ENCODE peak calls at places on chromosomes 5 and 9, in nine cellular contexts. I, B, O, S, Y, F, V, X and M are unnamed samples.

GRCh38 chr9:69295872-69296562 is 29.0 kb upstream of the ENTREP1 start:
- DNase-seq in I (no peak), B (peak), O (no peak), S (no peak), Y (peak), F (peak), V (no peak), X (no peak), M (no peak)

GRCh38 chr5:6595405-6595804 is 37.4 kb downstream of the NSUN2 start:
- DNase-seq in I (no peak), B (no peak), O (no peak), S (no peak), Y (no peak), F (no peak), V (no peak), X (no peak), M (no peak)

GRCh38 chr5:59496524-59497134 is 396.9 kb downstream of the PDE4D start:
- DNase-seq in I (no peak), B (no peak), O (no peak), S (peak), Y (no peak), F (no peak), V (no peak), X (no peak), M (no peak)

GRCh38 chr5:176441921-176442323 is 6.3 kb upstream of the FAF2 start:
- DNase-seq in I (no peak), B (no peak), O (no peak), S (no peak), Y (no peak), F (no peak), V (peak), X (no peak), M (no peak)

GRCh38 chr5:59039003-59039295 is 456.1 kb downstream of the RAB3C start:
- DNase-seq in I (peak), B (no peak), O (no peak), S (no peak), Y (no peak), F (no peak), V (no peak), X (no peak), M (no peak)

GRCh38 chr9:120680161-120680560 is 34.1 kb downstream of the MEGF9 start:
- DNase-seq in I (no peak), B (no peak), O (no peak), S (no peak), Y (no peak), F (no peak), V (no peak), X (no peak), M (no peak)

GRCh38 chr9:135001526-135001925 is 83.8 kb upstream of the FCN1 start:
- DNase-seq in I (no peak), B (no peak), O (no peak), S (no peak), Y (no peak), F (no peak), V (no peak), X (no peak), M (no peak)

GRCh38 chr9:91302831-91303230 is 58.9 kb downstream of the AUH start:
- DNase-seq in I (no peak), B (no peak), O (peak), S (peak), Y (no peak), F (no peak), V (peak), X (no peak), M (peak)

GRCh38 chr5:76716456-76717157 is 681 bp downstream of the F2R start:
- DNase-seq in I (peak), B (peak), O (peak), S (peak), Y (peak), F (no peak), V (no peak), X (no peak), M (no peak)

GRCh38 chr9:111959468-111959941 is 62.9 kb downstream of the UGCG start:
- DNase-seq in I (no peak), B (peak), O (peak), S (peak), Y (peak), F (peak), V (peak), X (no peak), M (peak)

GRCh38 chr5:116320486-116320885 is 235.7 kb downstream of the COMMD10 start:
- DNase-seq in I (no peak), B (no peak), O (no peak), S (no peak), Y (no peak), F (no peak), V (no peak), X (no peak), M (no peak)

GRCh38 chr5:140189977-140190867 is 15.2 kb downstream of the CYSTM1 start:
- DNase-seq in I (no peak), B (no peak), O (no peak), S (no peak), Y (peak), F (no peak), V (no peak), X (no peak), M (no peak)

GRCh38 chr9:16398676-16399075 is 471.8 kb downstream of the BNC2 start:
- DNase-seq in I (no peak), B (no peak), O (no peak), S (no peak), Y (no peak), F (no peak), V (no peak), X (no peak), M (no peak)

GRCh38 chr9:97386265-97386633 is 25.6 kb upstream of the TDRD7 start:
- DNase-seq in I (no peak), B (peak), O (no peak), S (no peak), Y (no peak), F (no peak), V (no peak), X (no peak), M (no peak)

GRCh38 chr5:141850183-141850768 is 27.9 kb downstream of the PCDH1 start:
- DNase-seq in I (peak), B (peak), O (peak), S (peak), Y (peak), F (no peak), V (no peak), X (peak), M (no peak)

GRCh38 chr9:21965401-21965951 is 28.7 kb downstream of the CDKN2A start:
- DNase-seq in I (peak), B (peak), O (no peak), S (no peak), Y (peak), F (peak), V (no peak), X (peak), M (peak)

GRCh38 chr5:148998174-148998797 is 64.6 kb downstream of the SH3TC2 start:
- DNase-seq in I (peak), B (peak), O (peak), S (peak), Y (peak), F (no peak), V (peak), X (peak), M (no peak)

GRCh38 chr9:101465330-101465915 is 29.8 kb upstream of the ALDOB start:
- DNase-seq in I (peak), B (peak), O (peak), S (peak), Y (peak), F (no peak), V (peak), X (peak), M (no peak)

GRCh38 chr5:178502401-178503100 is 87.6 kb downstream of the COL23A1 start:
- DNase-seq in I (no peak), B (no peak), O (no peak), S (no peak), Y (no peak), F (no peak), V (no peak), X (no peak), M (no peak)

GRCh38 chr5:34585601-34586104 is 70.5 kb upstream of the RAI14 start:
- DNase-seq in I (no peak), B (peak), O (peak), S (peak), Y (no peak), F (no peak), V (peak), X (no peak), M (peak)

GRCh38 chr5:127766556-127767335 is 63.6 kb downstream of the CCDC192 start:
- DNase-seq in I (no peak), B (no peak), O (no peak), S (no peak), Y (no peak), F (no peak), V (no peak), X (no peak), M (no peak)

DNA sequence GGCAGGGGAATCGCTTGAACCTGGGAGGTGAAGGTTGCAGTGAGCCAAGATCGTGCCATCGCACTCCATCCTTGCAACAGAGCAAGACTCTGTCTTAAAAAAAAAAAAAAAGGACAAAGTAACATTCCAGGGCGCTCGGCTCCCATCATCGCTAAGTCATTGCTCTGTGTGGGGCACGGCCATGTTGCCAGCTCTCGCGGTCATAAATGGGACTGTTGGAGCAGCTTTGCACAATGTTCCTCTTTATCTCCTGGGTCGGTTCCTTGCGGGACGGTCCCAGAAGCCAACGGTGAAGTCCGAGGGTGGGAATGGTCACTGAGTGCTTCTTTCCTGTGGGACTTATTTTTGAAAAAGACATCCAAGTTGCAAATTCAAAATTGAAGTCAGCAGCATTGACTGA is 65.5 kb downstream of the HMCN2 start:
- DNase-seq in I (no peak), B (no peak), O (no peak), S (no peak), Y (no peak), F (no peak), V (no peak), X (no peak), M (no peak)
- H3K27ac ChIP-seq in I (no peak), B (no peak), O (no peak), S (no peak), Y (no peak), F (peak), V (no peak), X (no peak), M (no peak)

DNA sequence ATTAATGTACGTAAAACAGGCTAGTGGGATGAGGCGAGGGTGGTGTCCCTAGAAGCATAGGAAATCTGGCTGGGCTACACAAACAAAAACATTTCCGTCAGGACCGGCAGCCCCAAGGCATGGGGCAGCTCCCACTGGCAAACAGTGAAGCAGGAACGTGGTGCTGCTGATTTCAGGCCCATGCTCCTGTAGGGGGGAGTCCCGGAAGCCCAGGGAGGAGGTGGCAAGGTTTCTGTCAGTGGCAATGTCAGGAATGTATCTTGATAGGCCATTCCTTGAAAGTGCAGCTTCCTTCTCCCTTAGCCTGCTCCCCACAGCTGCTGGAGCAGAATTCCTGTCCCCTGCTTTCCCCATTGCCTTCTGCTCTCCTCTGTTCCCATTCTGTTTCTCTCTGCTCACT is 42.4 kb downstream of the MRRF start:
- DNase-seq in I (no peak), B (no peak), O (no peak), S (no peak), Y (peak), F (no peak), V (no peak), X (no peak), M (no peak)
- H3K27ac ChIP-seq in I (no peak), B (no peak), O (no peak), S (no peak), Y (peak), F (no peak), V (no peak), X (peak), M (no peak)

GRCh38 chr9:4762108-4762888 is 21.3 kb upstream of the AK3 start:
- DNase-seq in I (peak), B (peak), O (peak), S (peak), Y (peak), F (peak), V (no peak), X (peak), M (peak)
- H3K27ac ChIP-seq in I (no peak), B (no peak), O (no peak), S (no peak), Y (no peak), F (peak), V (no peak), X (peak), M (no peak)

DNA sequence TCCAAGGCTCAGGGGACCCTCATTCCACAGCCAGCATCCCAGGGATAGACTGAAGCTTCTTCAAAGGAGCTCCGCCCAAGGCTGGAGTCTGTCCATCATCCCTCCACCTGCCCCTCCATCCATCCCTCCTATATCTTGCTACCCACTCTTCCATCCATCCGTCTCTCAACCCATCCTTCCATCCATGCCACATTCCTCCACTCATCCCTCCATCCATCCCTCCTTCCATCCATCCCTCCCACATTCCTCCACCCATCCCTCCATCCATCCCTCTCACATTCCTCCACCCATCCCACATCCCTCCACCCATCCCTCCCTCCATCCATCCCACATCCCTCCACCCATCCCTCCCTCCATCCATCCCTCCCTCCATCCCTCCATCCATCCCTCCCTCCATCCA is 5.5 kb upstream of the VAV2 start:
- DNase-seq in I (no peak), B (no peak), O (no peak), S (no peak), Y (no peak), F (no peak), V (no peak), X (no peak), M (no peak)
- H3K27ac ChIP-seq in I (no peak), B (no peak), O (no peak), S (no peak), Y (no peak), F (no peak), V (no peak), X (no peak), M (no peak)

DNA sequence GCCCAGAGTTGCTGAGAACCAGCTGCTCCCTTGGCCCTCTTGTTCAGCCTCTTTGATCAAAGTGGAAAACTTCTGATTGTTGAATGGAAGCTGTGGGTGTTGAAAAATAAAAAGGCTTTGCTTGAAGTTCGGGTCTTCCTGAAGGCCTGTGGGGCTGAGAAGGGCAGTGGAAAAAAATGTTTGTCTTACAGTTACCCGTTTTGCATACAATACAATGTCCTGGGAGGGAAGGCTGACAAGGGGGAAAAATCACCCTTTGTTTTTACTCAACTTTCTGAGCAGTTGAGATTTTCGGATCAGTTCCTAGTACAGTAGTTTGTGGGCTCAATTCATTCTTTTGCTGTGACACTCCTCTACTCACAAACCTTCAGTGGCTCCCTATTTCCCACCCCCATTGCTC is 2.1 kb upstream of the TNFSF8 start:
- DNase-seq in I (no peak), B (no peak), O (no peak), S (no peak), Y (no peak), F (no peak), V (no peak), X (no peak), M (no peak)
- H3K27ac ChIP-seq in I (no peak), B (no peak), O (no peak), S (no peak), Y (no peak), F (no peak), V (no peak), X (no peak), M (no peak)